ENCODE peak calls at places on chromosomes 3 and 15, in nine cellular contexts. One of them, this sample, is unnamed.

GRCh38 chr3:130850044-130850797 is 43.7 kb upstream of the ATP2C1 start:
- DNase-seq in CD4-positive, CD25-positive, alpha-beta regulatory T cell: peak; percentile 27
- DNase-seq in transverse colon: no peak
- DNase-seq in CD8-positive, alpha-beta T cell: no peak
- DNase-seq in hepatocyte: peak; percentile 18
- DNase-seq in DND-41: peak; percentile 33
- DNase-seq in mammary epithelial cell: peak; percentile 98
- DNase-seq in endodermal cell: no peak
- DNase-seq in lower lobe of right lung: no peak
- DNase-seq in this sample: no peak

GRCh38 chr3:179852117-179852886 is 184.4 kb downstream of the PEX5L start:
- DNase-seq in lower lobe of right lung: no peak
- DNase-seq in DND-41: no peak
- DNase-seq in mammary epithelial cell: peak; percentile 46
- DNase-seq in CD4-positive, CD25-positive, alpha-beta regulatory T cell: no peak
- DNase-seq in endodermal cell: peak; percentile 70
- DNase-seq in CD8-positive, alpha-beta T cell: no peak
- DNase-seq in transverse colon: no peak
- DNase-seq in hepatocyte: peak; percentile 7
- DNase-seq in this sample: no peak

GRCh38 chr3:43455233-43455632 is 166.6 kb downstream of the ANO10 start:
- DNase-seq in CD4-positive, CD25-positive, alpha-beta regulatory T cell: no peak
- DNase-seq in hepatocyte: peak; percentile 43
- DNase-seq in endodermal cell: no peak
- DNase-seq in DND-41: no peak
- DNase-seq in transverse colon: no peak
- DNase-seq in CD8-positive, alpha-beta T cell: no peak
- DNase-seq in lower lobe of right lung: no peak
- DNase-seq in mammary epithelial cell: peak; percentile 62
- DNase-seq in this sample: no peak

GRCh38 chr15:95868450-95868849 is 462.1 kb upstream of the NR2F2 start:
- DNase-seq in endodermal cell: no peak
- DNase-seq in mammary epithelial cell: no peak
- DNase-seq in transverse colon: no peak
- DNase-seq in DND-41: peak; percentile 49
- DNase-seq in hepatocyte: no peak
- DNase-seq in CD4-positive, CD25-positive, alpha-beta regulatory T cell: no peak
- DNase-seq in CD8-positive, alpha-beta T cell: no peak
- DNase-seq in lower lobe of right lung: no peak
- DNase-seq in this sample: no peak

GRCh38 chr3:171565133-171565532 is 104.9 kb upstream of the TNIK start:
- DNase-seq in CD4-positive, CD25-positive, alpha-beta regulatory T cell: no peak
- DNase-seq in CD8-positive, alpha-beta T cell: no peak
- DNase-seq in endodermal cell: no peak
- DNase-seq in DND-41: no peak
- DNase-seq in hepatocyte: no peak
- DNase-seq in transverse colon: no peak
- DNase-seq in lower lobe of right lung: no peak
- DNase-seq in mammary epithelial cell: no peak
- DNase-seq in this sample: no peak

GRCh38 chr3:171850324-171850697 is 7.2 kb downstream of the TMEM212 start:
- DNase-seq in CD4-positive, CD25-positive, alpha-beta regulatory T cell: no peak
- DNase-seq in endodermal cell: no peak
- DNase-seq in CD8-positive, alpha-beta T cell: no peak
- DNase-seq in DND-41: no peak
- DNase-seq in transverse colon: no peak
- DNase-seq in lower lobe of right lung: no peak
- DNase-seq in hepatocyte: no peak
- DNase-seq in mammary epithelial cell: no peak
- DNase-seq in this sample: no peak

GRCh38 chr3:64392001-64392400 is 166.7 kb upstream of the PRICKLE2 start:
- DNase-seq in hepatocyte: no peak
- DNase-seq in transverse colon: no peak
- DNase-seq in CD8-positive, alpha-beta T cell: no peak
- DNase-seq in lower lobe of right lung: no peak
- DNase-seq in endodermal cell: no peak
- DNase-seq in CD4-positive, CD25-positive, alpha-beta regulatory T cell: no peak
- DNase-seq in DND-41: no peak
- DNase-seq in mammary epithelial cell: no peak
- DNase-seq in this sample: no peak

GRCh38 chr3:133487920-133488540 is 85.5 kb upstream of the CDV3 start:
- DNase-seq in mammary epithelial cell: no peak
- DNase-seq in lower lobe of right lung: no peak
- DNase-seq in CD4-positive, CD25-positive, alpha-beta regulatory T cell: peak; percentile 61
- DNase-seq in endodermal cell: peak; percentile 76
- DNase-seq in CD8-positive, alpha-beta T cell: no peak
- DNase-seq in DND-41: no peak
- DNase-seq in transverse colon: no peak
- DNase-seq in hepatocyte: peak; percentile 58
- DNase-seq in this sample: peak; percentile 38

GRCh38 chr3:135706758-135707375 is 258.7 kb upstream of the PPP2R3A start:
- DNase-seq in transverse colon: no peak
- DNase-seq in lower lobe of right lung: no peak
- DNase-seq in endodermal cell: no peak
- DNase-seq in CD8-positive, alpha-beta T cell: no peak
- DNase-seq in CD4-positive, CD25-positive, alpha-beta regulatory T cell: no peak
- DNase-seq in hepatocyte: no peak
- DNase-seq in mammary epithelial cell: peak; percentile 21
- DNase-seq in DND-41: no peak
- DNase-seq in this sample: no peak

GRCh38 chr3:194497799-194498575 is 11.2 kb upstream of the ATP13A3 start:
- DNase-seq in transverse colon: peak; percentile 55
- DNase-seq in CD8-positive, alpha-beta T cell: no peak
- DNase-seq in mammary epithelial cell: no peak
- DNase-seq in endodermal cell: peak; percentile 82
- DNase-seq in hepatocyte: peak; percentile 41
- DNase-seq in lower lobe of right lung: no peak
- DNase-seq in CD4-positive, CD25-positive, alpha-beta regulatory T cell: no peak
- DNase-seq in DND-41: no peak
- DNase-seq in this sample: no peak

GRCh38 chr15:58873267-58873666 is 60.2 kb downstream of the SLTM start:
- DNase-seq in lower lobe of right lung: no peak
- DNase-seq in DND-41: no peak
- DNase-seq in hepatocyte: no peak
- DNase-seq in transverse colon: no peak
- DNase-seq in mammary epithelial cell: peak; percentile 71
- DNase-seq in endodermal cell: no peak
- DNase-seq in CD4-positive, CD25-positive, alpha-beta regulatory T cell: no peak
- DNase-seq in CD8-positive, alpha-beta T cell: no peak
- DNase-seq in this sample: no peak

GRCh38 chr3:180678231-180678630 is 1.1 kb downstream of the CCDC39 start:
- DNase-seq in hepatocyte: no peak
- DNase-seq in endodermal cell: no peak
- DNase-seq in CD4-positive, CD25-positive, alpha-beta regulatory T cell: no peak
- DNase-seq in mammary epithelial cell: no peak
- DNase-seq in transverse colon: no peak
- DNase-seq in CD8-positive, alpha-beta T cell: no peak
- DNase-seq in DND-41: no peak
- DNase-seq in lower lobe of right lung: no peak
- DNase-seq in this sample: no peak

DNA sequence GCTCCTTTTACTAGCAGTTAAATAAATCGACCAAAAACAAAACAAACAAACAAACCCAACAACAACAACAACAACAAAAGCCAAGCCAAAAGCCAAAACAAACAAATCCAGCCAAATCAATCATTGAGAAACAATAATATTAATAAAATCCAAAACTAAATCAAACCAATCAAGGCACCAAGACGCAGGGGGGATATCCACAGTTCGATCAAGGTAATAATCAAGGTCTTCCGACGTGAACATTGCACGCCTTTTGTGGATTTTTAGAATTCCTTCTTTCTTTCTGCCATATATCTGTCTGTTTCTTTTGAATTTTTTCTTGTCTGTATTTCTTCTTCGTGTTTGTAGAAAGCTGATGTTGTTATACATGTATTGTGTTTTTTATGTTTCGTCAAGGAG is 860 bp downstream of the ARPP21 start:
- DNase-seq in mammary epithelial cell: no peak
- DNase-seq in CD8-positive, alpha-beta T cell: no peak
- DNase-seq in hepatocyte: no peak
- DNase-seq in transverse colon: no peak
- DNase-seq in DND-41: no peak
- DNase-seq in lower lobe of right lung: no peak
- DNase-seq in CD4-positive, CD25-positive, alpha-beta regulatory T cell: no peak
- DNase-seq in endodermal cell: no peak
- DNase-seq in this sample: no peak
- H3K27me3 ChIP-seq in mammary epithelial cell: peaks cover 20% of the 10 kb centered on the region
- H3K27me3 ChIP-seq in CD8-positive, alpha-beta T cell: no peaks in the 10 kb centered on the region
- H3K27me3 ChIP-seq in hepatocyte: peaks cover 68% of the 10 kb centered on the region
- H3K27me3 ChIP-seq in transverse colon: peaks cover 46% of the 10 kb centered on the region
- H3K27me3 ChIP-seq in DND-41: no peaks in the 10 kb centered on the region
- H3K27me3 ChIP-seq in lower lobe of right lung: peaks cover 28% of the 10 kb centered on the region
- H3K27me3 ChIP-seq in CD4-positive, CD25-positive, alpha-beta regulatory T cell: peaks cover 6% of the 10 kb centered on the region
- H3K27me3 ChIP-seq in endodermal cell: peaks cover 69% of the 10 kb centered on the region
- H3K27me3 ChIP-seq in this sample: peaks cover 21% of the 10 kb centered on the region

GRCh38 chr3:70108546-70108945 is 109.0 kb downstream of the SAMMSON start:
- DNase-seq in endodermal cell: no peak
- DNase-seq in CD8-positive, alpha-beta T cell: no peak
- DNase-seq in lower lobe of right lung: no peak
- DNase-seq in mammary epithelial cell: no peak
- DNase-seq in hepatocyte: no peak
- DNase-seq in transverse colon: no peak
- DNase-seq in CD4-positive, CD25-positive, alpha-beta regulatory T cell: no peak
- DNase-seq in DND-41: no peak
- DNase-seq in this sample: no peak

GRCh38 chr3:70110066-70110465 is 110.5 kb downstream of the SAMMSON start:
- DNase-seq in CD4-positive, CD25-positive, alpha-beta regulatory T cell: no peak
- DNase-seq in hepatocyte: no peak
- DNase-seq in mammary epithelial cell: no peak
- DNase-seq in lower lobe of right lung: no peak
- DNase-seq in endodermal cell: no peak
- DNase-seq in transverse colon: no peak
- DNase-seq in DND-41: no peak
- DNase-seq in CD8-positive, alpha-beta T cell: no peak
- DNase-seq in this sample: no peak

GRCh38 chr3:70108072-70108471 is 108.5 kb downstream of the SAMMSON start:
- DNase-seq in mammary epithelial cell: no peak
- DNase-seq in transverse colon: no peak
- DNase-seq in CD4-positive, CD25-positive, alpha-beta regulatory T cell: no peak
- DNase-seq in DND-41: peak; percentile 10
- DNase-seq in hepatocyte: peak; percentile 42
- DNase-seq in endodermal cell: peak; percentile 91
- DNase-seq in lower lobe of right lung: peak; percentile 54
- DNase-seq in CD8-positive, alpha-beta T cell: no peak
- DNase-seq in this sample: no peak

DNA sequence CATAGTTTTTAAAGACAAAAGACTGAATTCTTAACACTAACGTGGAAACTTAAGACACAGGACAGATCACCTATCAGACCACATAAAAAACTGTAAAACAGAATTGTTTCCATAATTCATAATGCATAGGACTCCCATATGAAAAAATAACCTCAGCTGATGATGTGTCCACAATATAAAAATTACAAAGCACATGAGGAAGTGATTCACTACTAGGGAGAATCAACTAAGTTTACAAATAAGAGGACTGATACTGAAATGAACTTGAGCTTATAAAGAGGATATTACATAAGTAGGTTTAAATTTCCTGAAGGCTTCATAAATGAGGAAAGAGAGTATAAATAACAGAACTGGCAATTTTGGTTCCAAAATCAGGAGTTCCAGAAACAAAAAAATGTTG is 111.8 kb downstream of the SAMMSON start:
- DNase-seq in hepatocyte: no peak
- DNase-seq in mammary epithelial cell: no peak
- DNase-seq in lower lobe of right lung: no peak
- DNase-seq in CD8-positive, alpha-beta T cell: no peak
- DNase-seq in endodermal cell: no peak
- DNase-seq in transverse colon: no peak
- DNase-seq in CD4-positive, CD25-positive, alpha-beta regulatory T cell: no peak
- DNase-seq in DND-41: no peak
- DNase-seq in this sample: no peak
- H3K27ac ChIP-seq in hepatocyte: no peak overlapping the region
- H3K27ac ChIP-seq in mammary epithelial cell: no peak overlapping the region
- H3K27ac ChIP-seq in lower lobe of right lung: no peak overlapping the region
- H3K27ac ChIP-seq in CD8-positive, alpha-beta T cell: no peak overlapping the region
- H3K27ac ChIP-seq in endodermal cell: no peak overlapping the region
- H3K27ac ChIP-seq in transverse colon: no peak overlapping the region
- H3K27ac ChIP-seq in CD4-positive, CD25-positive, alpha-beta regulatory T cell: no peak overlapping the region
- H3K27ac ChIP-seq in DND-41: no peak overlapping the region
- H3K27ac ChIP-seq in this sample: no peak overlapping the region

GRCh38 chr3:37729119-37729518 is 132.6 kb upstream of the CTDSPL start:
- DNase-seq in CD8-positive, alpha-beta T cell: no peak
- DNase-seq in transverse colon: no peak
- DNase-seq in CD4-positive, CD25-positive, alpha-beta regulatory T cell: no peak
- DNase-seq in DND-41: no peak
- DNase-seq in endodermal cell: no peak
- DNase-seq in mammary epithelial cell: peak; percentile 9
- DNase-seq in hepatocyte: no peak
- DNase-seq in lower lobe of right lung: no peak
- DNase-seq in this sample: no peak

GRCh38 chr3:37734886-37735285 is 126.8 kb upstream of the CTDSPL start:
- DNase-seq in DND-41: no peak
- DNase-seq in CD8-positive, alpha-beta T cell: no peak
- DNase-seq in mammary epithelial cell: no peak
- DNase-seq in lower lobe of right lung: no peak
- DNase-seq in CD4-positive, CD25-positive, alpha-beta regulatory T cell: no peak
- DNase-seq in transverse colon: no peak
- DNase-seq in hepatocyte: no peak
- DNase-seq in endodermal cell: no peak
- DNase-seq in this sample: no peak

GRCh38 chr3:37730383-37730782 is 131.3 kb upstream of the CTDSPL start:
- DNase-seq in hepatocyte: no peak
- DNase-seq in DND-41: no peak
- DNase-seq in endodermal cell: peak; percentile 10
- DNase-seq in CD8-positive, alpha-beta T cell: no peak
- DNase-seq in CD4-positive, CD25-positive, alpha-beta regulatory T cell: no peak
- DNase-seq in transverse colon: no peak
- DNase-seq in lower lobe of right lung: no peak
- DNase-seq in mammary epithelial cell: no peak
- DNase-seq in this sample: no peak

GRCh38 chr3:37731895-37732294 is 129.8 kb upstream of the CTDSPL start:
- DNase-seq in lower lobe of right lung: no peak
- DNase-seq in CD4-positive, CD25-positive, alpha-beta regulatory T cell: no peak
- DNase-seq in mammary epithelial cell: no peak
- DNase-seq in CD8-positive, alpha-beta T cell: no peak
- DNase-seq in endodermal cell: no peak
- DNase-seq in DND-41: no peak
- DNase-seq in transverse colon: no peak
- DNase-seq in hepatocyte: no peak
- DNase-seq in this sample: no peak

DNA sequence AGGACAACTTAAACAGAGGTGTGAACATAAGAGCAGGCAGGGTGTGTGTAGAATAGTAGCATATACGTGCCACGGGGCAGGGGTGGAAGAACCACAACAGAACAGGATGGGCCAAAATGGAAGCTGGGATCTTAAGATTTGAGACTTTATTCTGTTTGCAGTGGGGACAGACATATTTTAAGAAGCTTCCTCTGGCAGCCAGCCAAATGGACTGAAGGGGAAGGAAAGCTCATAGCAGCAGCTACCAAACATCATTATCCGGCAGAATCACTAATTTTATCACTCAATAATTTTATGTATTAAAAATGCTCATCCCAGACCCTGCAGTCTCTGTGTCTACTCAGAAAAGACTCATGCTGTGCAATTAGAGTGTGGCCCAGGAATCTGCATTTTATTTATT is 130.9 kb upstream of the CTDSPL start:
- DNase-seq in hepatocyte: no peak
- DNase-seq in mammary epithelial cell: no peak
- DNase-seq in endodermal cell: no peak
- DNase-seq in transverse colon: no peak
- DNase-seq in DND-41: no peak
- DNase-seq in lower lobe of right lung: no peak
- DNase-seq in CD8-positive, alpha-beta T cell: no peak
- DNase-seq in CD4-positive, CD25-positive, alpha-beta regulatory T cell: no peak
- DNase-seq in this sample: no peak
- H3K27me3 ChIP-seq in hepatocyte: peaks cover 3% of the 10 kb centered on the region
- H3K27me3 ChIP-seq in mammary epithelial cell: no peaks in the 10 kb centered on the region
- H3K27me3 ChIP-seq in endodermal cell: no peaks in the 10 kb centered on the region
- H3K27me3 ChIP-seq in transverse colon: no peaks in the 10 kb centered on the region
- H3K27me3 ChIP-seq in DND-41: peaks cover 7% of the 10 kb centered on the region
- H3K27me3 ChIP-seq in lower lobe of right lung: no peaks in the 10 kb centered on the region
- H3K27me3 ChIP-seq in CD8-positive, alpha-beta T cell: no peaks in the 10 kb centered on the region
- H3K27me3 ChIP-seq in CD4-positive, CD25-positive, alpha-beta regulatory T cell: no peaks in the 10 kb centered on the region
- H3K27me3 ChIP-seq in this sample: no peaks in the 10 kb centered on the region

GRCh38 chr3:49826016-49826415 is 12.3 kb upstream of the UBA7 start:
- DNase-seq in CD8-positive, alpha-beta T cell: no peak
- DNase-seq in DND-41: no peak
- DNase-seq in lower lobe of right lung: no peak
- DNase-seq in hepatocyte: no peak
- DNase-seq in CD4-positive, CD25-positive, alpha-beta regulatory T cell: no peak
- DNase-seq in transverse colon: no peak
- DNase-seq in endodermal cell: no peak
- DNase-seq in mammary epithelial cell: no peak
- DNase-seq in this sample: no peak
- H3K27ac ChIP-seq in CD8-positive, alpha-beta T cell: no peak overlapping the region
- H3K27ac ChIP-seq in DND-41: no peak overlapping the region
- H3K27ac ChIP-seq in lower lobe of right lung: no peak overlapping the region
- H3K27ac ChIP-seq in hepatocyte: no peak overlapping the region
- H3K27ac ChIP-seq in CD4-positive, CD25-positive, alpha-beta regulatory T cell: no peak overlapping the region
- H3K27ac ChIP-seq in transverse colon: no peak overlapping the region
- H3K27ac ChIP-seq in endodermal cell: no peak overlapping the region
- H3K27ac ChIP-seq in mammary epithelial cell: no peak overlapping the region
- H3K27ac ChIP-seq in this sample: no peak overlapping the region

This sample was measured in CD4-positive, alpha-beta T cell.